ENCODE peak calls at places on chromosomes 16 and 17, in seven cellular contexts. Q is HuH-7, M is EH, N is EL, K is HEK293T, J is RWPE1, P is heart right ventricle. O is an unnamed sample.

GRCh38 chr17:1644493-1645206 is 882 bp downstream of the SCARF1 start:
- DNase-seq in Q (no peak), J (peak; percentile 55), N (peak; percentile 76), P (no peak), M (peak; percentile 70), K (no peak), O (no peak)

GRCh38 chr17:79852748-79853147 is 13.5 kb upstream of the CBX4 start:
- DNase-seq in M (peak; percentile 41), Q (no peak), J (peak; percentile 57), N (peak; percentile 32), K (no peak), P (no peak), O (no peak)

GRCh38 chr16:65521685-65522338 is 399.9 kb upstream of the CDH11 start:
- DNase-seq in M (no peak), N (no peak), Q (no peak), K (no peak), J (no peak), P (no peak), O (no peak)

GRCh38 chr16:57639172-57639571 is 10.7 kb downstream of the ADGRG1 start:
- DNase-seq in Q (no peak), K (no peak), P (peak; percentile 51), N (no peak), M (no peak), J (no peak), O (no peak)

GRCh38 chr17:4853195-4853762 is 20.1 kb downstream of the MINK1 start:
- DNase-seq in K (no peak), Q (no peak), P (no peak), N (no peak), J (no peak), M (no peak), O (no peak)

GRCh38 chr16:9097266-9098219 is 6.1 kb downstream of the HAPSTR1 start:
- DNase-seq in M (no peak), P (no peak), J (no peak), Q (no peak), K (no peak), N (no peak), O (no peak)

GRCh38 chr16:9706217-9706616 is 476.0 kb downstream of the GRIN2A start:
- DNase-seq in P (no peak), K (no peak), M (no peak), Q (no peak), N (peak; percentile 19), J (no peak), O (no peak)

GRCh38 chr17:31581022-31581483 is 189.6 kb downstream of the RAB11FIP4 start:
- DNase-seq in N (peak; percentile 96), Q (no peak), K (no peak), J (peak; percentile 56), P (peak; percentile 83), M (peak; percentile 95), O (no peak)

GRCh38 chr17:44932526-44933097 is 15.0 kb downstream of the KIF18B start:
- DNase-seq in N (no peak), J (no peak), M (no peak), P (no peak), Q (no peak), K (no peak), O (no peak)

GRCh38 chr17:66542183-66542966 is 240.0 kb downstream of the PRKCA start:
- DNase-seq in J (no peak), M (peak; percentile 71), K (no peak), N (peak; percentile 76), Q (no peak), P (no peak), O (no peak)

GRCh38 chr17:68624381-68624780 is 23.2 kb upstream of the FAM20A start:
- DNase-seq in Q (no peak), K (no peak), N (no peak), J (peak; percentile 4), M (no peak), P (no peak), O (no peak)

GRCh38 chr17:4658478-4659305 is 17.2 kb upstream of the ALOX15 start:
- DNase-seq in P (no peak), M (peak; percentile 61), Q (no peak), K (no peak), N (peak; percentile 82), J (no peak), O (no peak)

GRCh38 chr17:31318298-31319190 is 2.9 kb downstream of the EVI2A start:
- DNase-seq in J (peak; percentile 25), N (no peak), Q (no peak), M (no peak), K (no peak), P (peak; percentile 30), O (no peak)

GRCh38 chr17:8152981-8153549 is 861 bp upstream of the PER1 start:
- DNase-seq in M (no peak), K (no peak), J (no peak), Q (no peak), N (no peak), P (peak; percentile 13), O (no peak)

GRCh38 chr17:64969046-64969501 is 49.8 kb upstream of the LRRC37A3 start:
- DNase-seq in J (no peak), Q (no peak), M (no peak), P (no peak), K (no peak), N (no peak), O (no peak)

GRCh38 chr16:86091976-86092375 is 193.0 kb downstream of the IRF8 start:
- DNase-seq in N (no peak), M (no peak), J (no peak), K (no peak), Q (no peak), P (no peak), O (no peak)

GRCh38 chr16:52573365-52574104 is 26.6 kb upstream of the TOX3 start:
- DNase-seq in K (no peak), J (no peak), Q (peak; percentile 61), M (no peak), N (no peak), P (no peak), O (no peak)

GRCh38 chr17:35212668-35213067 is 18.5 kb upstream of the SLC35G3 start:
- DNase-seq in N (no peak), Q (no peak), J (peak; percentile 8), P (no peak), K (no peak), M (no peak), O (no peak)

GRCh38 chr16:29844575-29845331 is 18.3 kb downstream of the CDIPT start:
- DNase-seq in K (no peak), P (no peak), J (no peak), Q (no peak), M (no peak), N (no peak), O (no peak)

GRCh38 chr17:34393401-34393800 is 30.4 kb upstream of the CCL1 start:
- DNase-seq in Q (no peak), M (no peak), P (no peak), J (no peak), K (no peak), N (no peak), O (no peak)

GRCh38 chr16:47387026-47387734 is 73.7 kb downstream of the ITFG1 start:
- DNase-seq in M (no peak), J (no peak), Q (no peak), K (no peak), N (no peak), P (no peak), O (no peak)

GRCh38 chr16:50697881-50698767 is 4.7 kb downstream of the NOD2 start:
- DNase-seq in K (no peak), J (no peak), Q (no peak), M (peak; percentile 64), N (peak; percentile 52), P (no peak), O (no peak)

GRCh38 chr17:63646492-63646815 is 24.2 kb downstream of the MAP3K3 start:
- DNase-seq in M (no peak), Q (no peak), K (no peak), P (no peak), J (no peak), N (no peak), O (no peak)

GRCh38 chr17:79947351-79948031 is 88.2 kb downstream of the TBC1D16 start:
- DNase-seq in K (no peak), N (no peak), Q (no peak), P (no peak), J (peak; percentile 60), M (peak; percentile 79), O (no peak)

GRCh38 chr17:16342979-16343378 is 10.3 kb downstream of the CENPV start:
- DNase-seq in P (no peak), J (no peak), N (peak; percentile 53), Q (no peak), M (peak; percentile 61), K (no peak), O (no peak)

GRCh38 chr16:48076455-48077012 is 79.3 kb downstream of the ABCC12 start:
- DNase-seq in K (no peak), M (peak; percentile 80), Q (no peak), P (no peak), J (no peak), N (peak; percentile 28), O (peak; percentile 27)

GRCh38 chr17:45836047-45837044 is 8.3 kb upstream of the SPPL2C start:
- DNase-seq in Q (no peak), P (no peak), M (no peak), K (no peak), N (no peak), J (no peak), O (no peak)

GRCh38 chr16:23367988-23368387 is 65.9 kb downstream of the SCNN1B start:
- DNase-seq in P (no peak), M (no peak), J (no peak), K (no peak), N (no peak), Q (no peak), O (no peak)

GRCh38 chr17:21036361-21036881 is 6.4 kb downstream of the USP22 start:
- DNase-seq in M (peak; percentile 26), Q (no peak), K (no peak), N (peak; percentile 29), P (no peak), J (no peak), O (no peak)

GRCh38 chr16:15746332-15746731 is 96.3 kb downstream of the NDE1 start:
- DNase-seq in K (no peak), M (no peak), J (no peak), P (no peak), Q (no peak), N (no peak), O (no peak)

GRCh38 chr17:12909511-12909910 is 108.3 kb downstream of the ELAC2 start:
- DNase-seq in J (no peak), N (no peak), K (no peak), Q (no peak), P (no peak), M (no peak), O (no peak)

GRCh38 chr17:36722121-36722902 is 120.9 kb downstream of the MRM1 start:
- DNase-seq in K (peak; percentile 83), M (peak; percentile 39), P (peak; percentile 70), N (peak; percentile 28), Q (peak; percentile 49), J (peak; percentile 35), O (no peak)

GRCh38 chr17:63963123-63963522 is 9.6 kb downstream of the SCN4A start:
- DNase-seq in M (no peak), N (no peak), P (peak; percentile 56), Q (no peak), J (no peak), K (no peak), O (no peak)

GRCh38 chr17:42027961-42028790 is 8.3 kb downstream of the NKIRAS2 start:
- DNase-seq in M (peak; percentile 15), N (peak; percentile 28), J (no peak), P (no peak), Q (peak; percentile 91), K (peak; percentile 58), O (no peak)

GRCh38 chr16:15949210-15950166 is at the start of gene ABCC1:
- DNase-seq in Q (no peak), J (peak; percentile 58), P (peak; percentile 56), M (peak; percentile 52), K (peak; percentile 74), N (peak; percentile 49), O (no peak)

GRCh38 chr17:44253021-44253420 is 14.9 kb downstream of the SLC4A1 start:
- DNase-seq in M (no peak), J (no peak), K (no peak), N (no peak), Q (no peak), P (no peak), O (no peak)

GRCh38 chr17:21283482-21284318 is 811 bp upstream of the MAP2K3 start:
- DNase-seq in Q (no peak), M (peak; percentile 55), J (no peak), N (peak; percentile 60), P (no peak), K (no peak), O (no peak)

GRCh38 chr16:88940196-88941050 is 36.6 kb downstream of the CBFA2T3 start:
- DNase-seq in Q (no peak), N (no peak), P (peak; percentile 60), J (no peak), M (peak; percentile 12), K (no peak), O (no peak)

O was measured in BJ.